ENCODE peak calls at places on chromosome 15, in eight cellular contexts. E is nucleus accumbens; U is fibroblast of the aortic adventitia; I is NCI-H2029 treated with DMSO at 0.1 percent for 48 hours; T is ovary; C is RPMI7951; F is effector memory CD4-positive, alpha-beta T cell; N is fibroblast of villous mesenchyme. S is an unnamed sample.

GRCh38 chr15:82048809-82049208 is 3.0 kb upstream of the MEX3B start:
- DNase-seq in C (no peak), N (no peak), I (no peak), E (no peak), U (no peak), T (no peak), F (no peak), S (no peak)

GRCh38 chr15:80996247-80996646 is 4.5 kb upstream of the TLNRD1 start:
- DNase-seq in E (no peak), N (no peak), I (no peak), T (no peak), C (peak; percentile 35), F (no peak), U (no peak), S (peak; percentile 24)

GRCh38 chr15:70219256-70219919 is 121.7 kb upstream of the TLE3 start:
- DNase-seq in N (no peak), C (no peak), U (no peak), I (no peak), E (peak; percentile 11), T (no peak), F (no peak), S (no peak)

GRCh38 chr15:94602771-94603474 is 371.6 kb downstream of the MCTP2 start:
- DNase-seq in N (no peak), E (no peak), F (no peak), C (no peak), T (no peak), U (no peak), I (no peak), S (no peak)

GRCh38 chr15:70753101-70753829 is 10.1 kb downstream of the UACA start:
- DNase-seq in E (no peak), F (no peak), T (no peak), U (peak; percentile 67), N (no peak), C (no peak), I (no peak), S (no peak)

GRCh38 chr15:52642386-52643361 is 36.5 kb downstream of the ATOSA start:
- DNase-seq in I (no peak), T (no peak), E (no peak), C (peak; percentile 62), N (peak; percentile 27), F (no peak), U (peak; percentile 80), S (peak; percentile 39)

GRCh38 chr15:83784975-83785374 is 131.1 kb downstream of the ADAMTSL3 start:
- DNase-seq in F (no peak), I (no peak), N (no peak), E (no peak), U (peak; percentile 41), C (no peak), T (no peak), S (no peak)

GRCh38 chr15:70576683-70577082 is 186.7 kb downstream of the UACA start:
- DNase-seq in T (no peak), C (no peak), N (peak; percentile 55), U (peak; percentile 49), I (no peak), E (no peak), F (no peak), S (no peak)

GRCh38 chr15:96340611-96341464 is 10.3 kb downstream of the NR2F2 start:
- DNase-seq in C (peak; percentile 59), I (no peak), F (no peak), N (no peak), E (no peak), T (peak; percentile 72), U (peak; percentile 66), S (peak; percentile 71)

GRCh38 chr15:35019401-35020327 is 31.6 kb upstream of the ZNF770 start:
- DNase-seq in N (peak; percentile 37), E (no peak), F (no peak), I (no peak), U (peak; percentile 30), T (no peak), C (peak; percentile 45), S (peak; percentile 32)

GRCh38 chr15:37142371-37142770 is 42.0 kb upstream of the MEIS2 start:
- DNase-seq in F (no peak), U (no peak), T (no peak), E (no peak), C (no peak), I (no peak), N (no peak), S (no peak)

GRCh38 chr15:83474578-83474977 is 27.4 kb downstream of the SH3GL3 start:
- DNase-seq in F (no peak), T (no peak), I (no peak), U (no peak), C (no peak), N (no peak), E (no peak), S (no peak)

GRCh38 chr15:60605879-60606304 is 127.0 kb upstream of the ICE2 start:
- DNase-seq in T (no peak), I (no peak), F (no peak), C (peak; percentile 64), U (peak; percentile 87), N (peak; percentile 70), E (no peak), S (peak; percentile 82)

GRCh38 chr15:78265752-78266224 is 1.4 kb downstream of the DNAJA4 start:
- DNase-seq in N (peak; percentile 53), C (peak; percentile 77), T (no peak), F (no peak), U (peak; percentile 32), I (no peak), E (no peak), S (peak; percentile 57)

GRCh38 chr15:88385078-88385700 is 82.0 kb downstream of the MRPL46 start:
- DNase-seq in E (no peak), U (peak; percentile 75), C (peak; percentile 43), N (no peak), I (no peak), T (no peak), F (no peak), S (no peak)

GRCh38 chr15:51114437-51115119 is 19.9 kb upstream of the TNFAIP8L3 start:
- DNase-seq in I (no peak), F (no peak), N (no peak), U (peak; percentile 75), C (peak; percentile 86), T (no peak), E (no peak), S (peak; percentile 80)

GRCh38 chr15:26891448-26891881 is 24.6 kb downstream of the GABRA5 start:
- DNase-seq in N (peak; percentile 29), T (peak; percentile 28), U (peak; percentile 54), F (no peak), C (peak; percentile 54), E (peak; percentile 63), I (peak; percentile 13), S (peak; percentile 53)

GRCh38 chr15:38547255-38547997 is 17.2 kb downstream of the RASGRP1 start:
- DNase-seq in C (peak; percentile 86), I (no peak), N (peak; percentile 42), T (no peak), E (no peak), F (no peak), U (peak; percentile 80), S (peak; percentile 77)

GRCh38 chr15:42108808-42109207 is 14.4 kb upstream of the PLA2G4D start:
- DNase-seq in T (no peak), F (no peak), N (no peak), E (no peak), I (no peak), C (no peak), U (no peak), S (no peak)

GRCh38 chr15:99485153-99485947 is 80.4 kb upstream of the MEF2A start:
- DNase-seq in E (no peak), F (no peak), C (no peak), T (no peak), U (no peak), N (no peak), I (no peak), S (no peak)

GRCh38 chr15:73796266-73796939 is 43.3 kb upstream of the INSYN1 start:
- DNase-seq in I (no peak), F (no peak), E (peak; percentile 34), C (no peak), U (no peak), N (no peak), T (no peak), S (no peak)

GRCh38 chr15:51765751-51766150 is 14.4 kb downstream of the TMOD2 start:
- DNase-seq in N (no peak), E (peak; percentile 5), U (no peak), I (no peak), C (peak; percentile 21), T (no peak), F (no peak), S (no peak)

GRCh38 chr15:62601779-62602540 is 436.9 kb upstream of the C2CD4B start:
- DNase-seq in I (no peak), N (no peak), C (no peak), F (no peak), T (no peak), U (no peak), E (no peak), S (no peak)

GRCh38 chr15:73727330-73728018 is 25.7 kb downstream of the INSYN1 start:
- DNase-seq in F (no peak), I (no peak), T (no peak), E (no peak), U (peak; percentile 45), C (peak; percentile 48), N (peak; percentile 12), S (peak; percentile 79)

GRCh38 chr15:28107894-28108255 is 8.8 kb upstream of the OCA2 start:
- DNase-seq in I (no peak), N (no peak), E (no peak), U (no peak), C (no peak), F (no peak), T (no peak), S (no peak)

GRCh38 chr15:60612400-60613048 is 133.6 kb upstream of the ICE2 start:
- DNase-seq in C (no peak), F (no peak), U (peak; percentile 17), T (no peak), E (no peak), N (no peak), I (no peak), S (no peak)

S was measured in cardiac fibroblast.